ENCODE peak calls at places on chromosomes 1 and 21, in five cellular contexts. B is stromal cell of bone marrow, J is small intestine, H is fibroblast of gingiva, O is Right ventricle myocardium superior. F is an unnamed sample.

GRCh38 chr1:228391411-228392020 is 15.1 kb downstream of the TRIM11 start:
- DNase-seq in J (no peak), H (no peak), O (no peak), B (no peak), F (no peak)

GRCh38 chr1:219582310-219582709 is 30.6 kb downstream of the ZC3H11B start:
- DNase-seq in O (no peak), B (peak), J (no peak), H (peak), F (no peak)

GRCh38 chr1:229005097-229005496 is 265.8 kb upstream of the RAB4A start:
- DNase-seq in B (no peak), J (no peak), H (no peak), O (no peak), F (no peak)

GRCh38 chr1:23673086-23673813 is 18.4 kb upstream of the RPL11 start:
- DNase-seq in O (peak), B (peak), J (peak), H (peak), F (peak)

GRCh38 chr1:245673920-245674414 is 519.2 kb downstream of the KIF26B start:
- DNase-seq in J (no peak), H (no peak), B (peak), O (no peak), F (no peak)

GRCh38 chr1:115807723-115808122 is 33.2 kb downstream of the NHLH2 start:
- DNase-seq in B (peak), J (peak), H (peak), O (no peak), F (peak)

GRCh38 chr1:159778266-159778665 is 2.5 kb upstream of the DUSP23 start:
- DNase-seq in J (no peak), O (no peak), B (no peak), H (peak), F (no peak)

GRCh38 chr21:17451364-17451869 is 61.4 kb upstream of the CXADR start:
- DNase-seq in B (peak), H (peak), O (no peak), J (no peak), F (no peak)

GRCh38 chr1:182723195-182723594 is 38.8 kb upstream of the RGS8 start:
- DNase-seq in B (no peak), O (peak), J (no peak), H (no peak), F (no peak)

GRCh38 chr1:192445849-192446489 is 129.2 kb downstream of the RGS21 start:
- DNase-seq in B (peak), H (peak), O (no peak), J (peak), F (peak)

F was measured in hepatocyte.